ENCODE peak calls at places on chromosomes 12 and 14, in seven cellular contexts. One of them, this sample, is unnamed.

GRCh38 chr12:115916910-115917668 is 360.4 kb downstream of the MED13L start:
- DNase-seq in small intestine: peak
- DNase-seq in GM04504: no peak
- DNase-seq in MM.1S: peak
- DNase-seq in naive thymus-derived CD4-positive, alpha-beta T cell: peak
- DNase-seq in stimulated activated naive CD4-positive, alpha-beta T cell: peak
- DNase-seq in colonic mucosa: peak
- DNase-seq in this sample: peak

GRCh38 chr12:105423237-105423636 is 92.7 kb downstream of the C12orf75 start:
- DNase-seq in naive thymus-derived CD4-positive, alpha-beta T cell: no peak
- DNase-seq in MM.1S: no peak
- DNase-seq in stimulated activated naive CD4-positive, alpha-beta T cell: no peak
- DNase-seq in GM04504: no peak
- DNase-seq in small intestine: no peak
- DNase-seq in colonic mucosa: no peak
- DNase-seq in this sample: no peak

GRCh38 chr12:38921025-38921677 is 15.8 kb upstream of the CPNE8 start:
- DNase-seq in colonic mucosa: peak
- DNase-seq in stimulated activated naive CD4-positive, alpha-beta T cell: peak
- DNase-seq in MM.1S: peak
- DNase-seq in naive thymus-derived CD4-positive, alpha-beta T cell: no peak
- DNase-seq in small intestine: peak
- DNase-seq in GM04504: peak
- DNase-seq in this sample: peak

GRCh38 chr12:67388331-67389163 is 119.4 kb downstream of the CAND1 start:
- DNase-seq in naive thymus-derived CD4-positive, alpha-beta T cell: no peak
- DNase-seq in MM.1S: no peak
- DNase-seq in stimulated activated naive CD4-positive, alpha-beta T cell: no peak
- DNase-seq in colonic mucosa: no peak
- DNase-seq in small intestine: no peak
- DNase-seq in GM04504: no peak
- DNase-seq in this sample: peak

GRCh38 chr14:90384543-90384911 is 12.3 kb upstream of the CALM1 start:
- DNase-seq in MM.1S: peak
- DNase-seq in colonic mucosa: no peak
- DNase-seq in stimulated activated naive CD4-positive, alpha-beta T cell: peak
- DNase-seq in small intestine: peak
- DNase-seq in naive thymus-derived CD4-positive, alpha-beta T cell: no peak
- DNase-seq in GM04504: no peak
- DNase-seq in this sample: no peak

GRCh38 chr12:48999371-49000131 is at the start of gene DDN:
- DNase-seq in MM.1S: peak
- DNase-seq in GM04504: no peak
- DNase-seq in small intestine: no peak
- DNase-seq in stimulated activated naive CD4-positive, alpha-beta T cell: peak
- DNase-seq in colonic mucosa: no peak
- DNase-seq in naive thymus-derived CD4-positive, alpha-beta T cell: peak
- DNase-seq in this sample: peak

GRCh38 chr12:31236998-31237637 is 88.8 kb downstream of the SINHCAF start:
- DNase-seq in colonic mucosa: peak
- DNase-seq in GM04504: no peak
- DNase-seq in MM.1S: no peak
- DNase-seq in stimulated activated naive CD4-positive, alpha-beta T cell: no peak
- DNase-seq in small intestine: no peak
- DNase-seq in naive thymus-derived CD4-positive, alpha-beta T cell: no peak
- DNase-seq in this sample: no peak

GRCh38 chr12:24822121-24822899 is 126.6 kb downstream of the BCAT1 start:
- DNase-seq in colonic mucosa: no peak
- DNase-seq in GM04504: no peak
- DNase-seq in stimulated activated naive CD4-positive, alpha-beta T cell: no peak
- DNase-seq in small intestine: no peak
- DNase-seq in naive thymus-derived CD4-positive, alpha-beta T cell: no peak
- DNase-seq in MM.1S: no peak
- DNase-seq in this sample: no peak

GRCh38 chr12:124398578-124399227 is 103.8 kb downstream of the RFLNA start:
- DNase-seq in colonic mucosa: peak
- DNase-seq in stimulated activated naive CD4-positive, alpha-beta T cell: no peak
- DNase-seq in naive thymus-derived CD4-positive, alpha-beta T cell: no peak
- DNase-seq in small intestine: no peak
- DNase-seq in MM.1S: no peak
- DNase-seq in GM04504: no peak
- DNase-seq in this sample: no peak

GRCh38 chr12:84077692-84078091 is 834.9 kb downstream of the SLC6A15 start:
- DNase-seq in naive thymus-derived CD4-positive, alpha-beta T cell: no peak
- DNase-seq in GM04504: peak
- DNase-seq in MM.1S: no peak
- DNase-seq in small intestine: no peak
- DNase-seq in colonic mucosa: no peak
- DNase-seq in stimulated activated naive CD4-positive, alpha-beta T cell: no peak
- DNase-seq in this sample: no peak

GRCh38 chr12:132506730-132507538 is 17.0 kb downstream of the FBRSL1 start:
- DNase-seq in colonic mucosa: peak
- DNase-seq in naive thymus-derived CD4-positive, alpha-beta T cell: peak
- DNase-seq in small intestine: no peak
- DNase-seq in MM.1S: no peak
- DNase-seq in stimulated activated naive CD4-positive, alpha-beta T cell: peak
- DNase-seq in GM04504: peak
- DNase-seq in this sample: peak

GRCh38 chr14:104094709-104095425 is 9.4 kb downstream of the ASPG start:
- DNase-seq in small intestine: peak
- DNase-seq in GM04504: peak
- DNase-seq in colonic mucosa: peak
- DNase-seq in naive thymus-derived CD4-positive, alpha-beta T cell: peak
- DNase-seq in MM.1S: peak
- DNase-seq in stimulated activated naive CD4-positive, alpha-beta T cell: peak
- DNase-seq in this sample: peak

GRCh38 chr14:102351023-102351422 is 11.7 kb downstream of the CINP start:
- DNase-seq in MM.1S: no peak
- DNase-seq in small intestine: no peak
- DNase-seq in GM04504: no peak
- DNase-seq in naive thymus-derived CD4-positive, alpha-beta T cell: no peak
- DNase-seq in stimulated activated naive CD4-positive, alpha-beta T cell: no peak
- DNase-seq in colonic mucosa: no peak
- DNase-seq in this sample: no peak

GRCh38 chr12:56836800-56837663 is 73.9 kb downstream of the HSD17B6 start:
- DNase-seq in GM04504: peak
- DNase-seq in stimulated activated naive CD4-positive, alpha-beta T cell: peak
- DNase-seq in naive thymus-derived CD4-positive, alpha-beta T cell: no peak
- DNase-seq in colonic mucosa: no peak
- DNase-seq in MM.1S: no peak
- DNase-seq in small intestine: peak
- DNase-seq in this sample: no peak

GRCh38 chr12:15701212-15701611 is 88.0 kb downstream of the EPS8 start:
- DNase-seq in stimulated activated naive CD4-positive, alpha-beta T cell: no peak
- DNase-seq in GM04504: no peak
- DNase-seq in colonic mucosa: no peak
- DNase-seq in naive thymus-derived CD4-positive, alpha-beta T cell: no peak
- DNase-seq in MM.1S: no peak
- DNase-seq in small intestine: no peak
- DNase-seq in this sample: no peak

GRCh38 chr14:90276627-90277367 is 20.4 kb downstream of the PSMC1 start:
- DNase-seq in stimulated activated naive CD4-positive, alpha-beta T cell: no peak
- DNase-seq in GM04504: no peak
- DNase-seq in naive thymus-derived CD4-positive, alpha-beta T cell: no peak
- DNase-seq in small intestine: no peak
- DNase-seq in MM.1S: no peak
- DNase-seq in colonic mucosa: no peak
- DNase-seq in this sample: no peak

GRCh38 chr14:31867570-31867969 is 209.5 kb upstream of the ARHGAP5 start:
- DNase-seq in stimulated activated naive CD4-positive, alpha-beta T cell: no peak
- DNase-seq in small intestine: no peak
- DNase-seq in GM04504: no peak
- DNase-seq in MM.1S: no peak
- DNase-seq in colonic mucosa: no peak
- DNase-seq in naive thymus-derived CD4-positive, alpha-beta T cell: no peak
- DNase-seq in this sample: no peak

GRCh38 chr14:103530390-103530789 is 1.4 kb downstream of the TRMT61A start:
- DNase-seq in stimulated activated naive CD4-positive, alpha-beta T cell: no peak
- DNase-seq in GM04504: no peak
- DNase-seq in colonic mucosa: no peak
- DNase-seq in naive thymus-derived CD4-positive, alpha-beta T cell: no peak
- DNase-seq in small intestine: no peak
- DNase-seq in MM.1S: no peak
- DNase-seq in this sample: no peak

GRCh38 chr14:80212025-80212402 is 710 bp upstream of the DIO2 start:
- DNase-seq in MM.1S: peak
- DNase-seq in colonic mucosa: no peak
- DNase-seq in naive thymus-derived CD4-positive, alpha-beta T cell: no peak
- DNase-seq in stimulated activated naive CD4-positive, alpha-beta T cell: no peak
- DNase-seq in GM04504: peak
- DNase-seq in small intestine: peak
- DNase-seq in this sample: peak

GRCh38 chr14:101598571-101599233 is 37.4 kb downstream of the DIO3 start:
- DNase-seq in GM04504: no peak
- DNase-seq in colonic mucosa: peak
- DNase-seq in small intestine: no peak
- DNase-seq in stimulated activated naive CD4-positive, alpha-beta T cell: no peak
- DNase-seq in naive thymus-derived CD4-positive, alpha-beta T cell: no peak
- DNase-seq in MM.1S: no peak
- DNase-seq in this sample: no peak

GRCh38 chr14:32352631-32353030 is 23.5 kb downstream of the AKAP6 start:
- DNase-seq in colonic mucosa: no peak
- DNase-seq in naive thymus-derived CD4-positive, alpha-beta T cell: no peak
- DNase-seq in small intestine: no peak
- DNase-seq in stimulated activated naive CD4-positive, alpha-beta T cell: no peak
- DNase-seq in MM.1S: no peak
- DNase-seq in GM04504: no peak
- DNase-seq in this sample: no peak

GRCh38 chr12:20740972-20741371 is 45.8 kb downstream of the SLCO1C1 start:
- DNase-seq in naive thymus-derived CD4-positive, alpha-beta T cell: no peak
- DNase-seq in GM04504: no peak
- DNase-seq in small intestine: no peak
- DNase-seq in stimulated activated naive CD4-positive, alpha-beta T cell: no peak
- DNase-seq in MM.1S: no peak
- DNase-seq in colonic mucosa: no peak
- DNase-seq in this sample: no peak

GRCh38 chr14:96762650-96763049 is 34.5 kb upstream of the VRK1 start:
- DNase-seq in small intestine: peak
- DNase-seq in naive thymus-derived CD4-positive, alpha-beta T cell: no peak
- DNase-seq in GM04504: peak
- DNase-seq in colonic mucosa: peak
- DNase-seq in MM.1S: peak
- DNase-seq in stimulated activated naive CD4-positive, alpha-beta T cell: peak
- DNase-seq in this sample: peak

GRCh38 chr14:51547260-51547659 is 104.5 kb upstream of the FRMD6 start:
- DNase-seq in GM04504: peak
- DNase-seq in MM.1S: no peak
- DNase-seq in colonic mucosa: peak
- DNase-seq in stimulated activated naive CD4-positive, alpha-beta T cell: no peak
- DNase-seq in small intestine: no peak
- DNase-seq in naive thymus-derived CD4-positive, alpha-beta T cell: no peak
- DNase-seq in this sample: peak

GRCh38 chr14:32364941-32365340 is 35.8 kb downstream of the AKAP6 start:
- DNase-seq in MM.1S: peak
- DNase-seq in small intestine: no peak
- DNase-seq in colonic mucosa: no peak
- DNase-seq in stimulated activated naive CD4-positive, alpha-beta T cell: no peak
- DNase-seq in GM04504: no peak
- DNase-seq in naive thymus-derived CD4-positive, alpha-beta T cell: no peak
- DNase-seq in this sample: no peak

GRCh38 chr14:61178226-61179060 is 102.7 kb downstream of the TMEM30B start:
- DNase-seq in colonic mucosa: no peak
- DNase-seq in naive thymus-derived CD4-positive, alpha-beta T cell: no peak
- DNase-seq in GM04504: peak
- DNase-seq in small intestine: peak
- DNase-seq in stimulated activated naive CD4-positive, alpha-beta T cell: no peak
- DNase-seq in MM.1S: peak
- DNase-seq in this sample: peak

This sample was measured in hepatocyte.